ENCODE peak calls at places on chromosomes 12 and 14, in seven cellular contexts. One of them, this sample, is unnamed.

GRCh38 chr14:23612802-23613201 is 23.4 kb upstream of the DHRS2 start:
- DNase-seq in CD8-positive, alpha-beta memory T cell: no peak
- DNase-seq in sigmoid colon: no peak
- DNase-seq in H9: no peak
- DNase-seq in left ventricle myocardium superior: no peak
- DNase-seq in T47D: no peak
- DNase-seq in kidney tubule cell: no peak
- DNase-seq in this sample: no peak

GRCh38 chr12:76029982-76030377 is 1.6 kb downstream of the PHLDA1 start:
- DNase-seq in CD8-positive, alpha-beta memory T cell: no peak
- DNase-seq in sigmoid colon: no peak
- DNase-seq in H9: no peak
- DNase-seq in left ventricle myocardium superior: no peak
- DNase-seq in T47D: peak; percentile 68
- DNase-seq in kidney tubule cell: peak; percentile 68
- DNase-seq in this sample: no peak

GRCh38 chr12:40963761-40964160 is 224.4 kb upstream of the PDZRN4 start:
- DNase-seq in CD8-positive, alpha-beta memory T cell: no peak
- DNase-seq in sigmoid colon: no peak
- DNase-seq in H9: no peak
- DNase-seq in left ventricle myocardium superior: no peak
- DNase-seq in T47D: peak; percentile 18
- DNase-seq in kidney tubule cell: no peak
- DNase-seq in this sample: no peak

GRCh38 chr12:99004799-99005474 is 359.8 kb downstream of the APAF1 start:
- DNase-seq in CD8-positive, alpha-beta memory T cell: no peak
- DNase-seq in sigmoid colon: no peak
- DNase-seq in H9: no peak
- DNase-seq in left ventricle myocardium superior: no peak
- DNase-seq in T47D: no peak
- DNase-seq in kidney tubule cell: no peak
- DNase-seq in this sample: no peak

GRCh38 chr14:72420749-72421452 is 473.0 kb downstream of the DPF3 start:
- DNase-seq in CD8-positive, alpha-beta memory T cell: peak; percentile 29
- DNase-seq in sigmoid colon: peak; percentile 78
- DNase-seq in H9: peak; percentile 83
- DNase-seq in left ventricle myocardium superior: peak; percentile 81
- DNase-seq in T47D: peak; percentile 87
- DNase-seq in kidney tubule cell: peak; percentile 70
- DNase-seq in this sample: peak; percentile 22

GRCh38 chr12:92034858-92035401 is 110.7 kb downstream of the BTG1 start:
- DNase-seq in CD8-positive, alpha-beta memory T cell: peak; percentile 57
- DNase-seq in sigmoid colon: peak; percentile 79
- DNase-seq in H9: no peak
- DNase-seq in left ventricle myocardium superior: peak; percentile 61
- DNase-seq in T47D: peak; percentile 54
- DNase-seq in kidney tubule cell: peak; percentile 77
- DNase-seq in this sample: no peak

GRCh38 chr12:76470028-76470939 is 89.3 kb downstream of the OSBPL8 start:
- DNase-seq in CD8-positive, alpha-beta memory T cell: no peak
- DNase-seq in sigmoid colon: no peak
- DNase-seq in H9: no peak
- DNase-seq in left ventricle myocardium superior: no peak
- DNase-seq in T47D: no peak
- DNase-seq in kidney tubule cell: peak; percentile 84
- DNase-seq in this sample: peak; percentile 76

GRCh38 chr14:64673748-64674147 is 30.5 kb upstream of the PLEKHG3 start:
- DNase-seq in CD8-positive, alpha-beta memory T cell: peak; percentile 73
- DNase-seq in sigmoid colon: no peak
- DNase-seq in H9: no peak
- DNase-seq in left ventricle myocardium superior: no peak
- DNase-seq in T47D: no peak
- DNase-seq in kidney tubule cell: peak; percentile 66
- DNase-seq in this sample: no peak

GRCh38 chr12:109770861-109771670 is 57.4 kb downstream of the FAM222A start:
- DNase-seq in CD8-positive, alpha-beta memory T cell: no peak
- DNase-seq in sigmoid colon: peak; percentile 57
- DNase-seq in H9: peak; percentile 23
- DNase-seq in left ventricle myocardium superior: no peak
- DNase-seq in T47D: no peak
- DNase-seq in kidney tubule cell: no peak
- DNase-seq in this sample: no peak

GRCh38 chr14:93084866-93085857 is 30.6 kb downstream of the ITPK1 start:
- DNase-seq in CD8-positive, alpha-beta memory T cell: no peak
- DNase-seq in sigmoid colon: no peak
- DNase-seq in H9: no peak
- DNase-seq in left ventricle myocardium superior: no peak
- DNase-seq in T47D: peak; percentile 70
- DNase-seq in kidney tubule cell: no peak
- DNase-seq in this sample: no peak

GRCh38 chr12:116539905-116540482 is 19.2 kb upstream of the MAP1LC3B2 start:
- DNase-seq in CD8-positive, alpha-beta memory T cell: no peak
- DNase-seq in sigmoid colon: peak; percentile 81
- DNase-seq in H9: peak; percentile 62
- DNase-seq in left ventricle myocardium superior: peak; percentile 59
- DNase-seq in T47D: peak; percentile 86
- DNase-seq in kidney tubule cell: peak; percentile 66
- DNase-seq in this sample: no peak

GRCh38 chr12:107622005-107622404 is 63.6 kb upstream of the PWP1 start:
- DNase-seq in CD8-positive, alpha-beta memory T cell: no peak
- DNase-seq in sigmoid colon: no peak
- DNase-seq in H9: peak; percentile 76
- DNase-seq in left ventricle myocardium superior: no peak
- DNase-seq in T47D: peak; percentile 29
- DNase-seq in kidney tubule cell: peak; percentile 44
- DNase-seq in this sample: no peak

GRCh38 chr12:47987411-47988072 is 16.7 kb downstream of the COL2A1 start:
- DNase-seq in CD8-positive, alpha-beta memory T cell: no peak
- DNase-seq in sigmoid colon: peak; percentile 52
- DNase-seq in H9: no peak
- DNase-seq in left ventricle myocardium superior: no peak
- DNase-seq in T47D: no peak
- DNase-seq in kidney tubule cell: peak; percentile 18
- DNase-seq in this sample: no peak

GRCh38 chr14:92471919-92472318 is 41.7 kb upstream of the RIN3 start:
- DNase-seq in CD8-positive, alpha-beta memory T cell: no peak
- DNase-seq in sigmoid colon: no peak
- DNase-seq in H9: peak; percentile 75
- DNase-seq in left ventricle myocardium superior: no peak
- DNase-seq in T47D: no peak
- DNase-seq in kidney tubule cell: peak; percentile 90
- DNase-seq in this sample: peak; percentile 4

GRCh38 chr12:89138048-89138852 is 214.1 kb downstream of the DUSP6 start:
- DNase-seq in CD8-positive, alpha-beta memory T cell: no peak
- DNase-seq in sigmoid colon: no peak
- DNase-seq in H9: no peak
- DNase-seq in left ventricle myocardium superior: no peak
- DNase-seq in T47D: no peak
- DNase-seq in kidney tubule cell: peak; percentile 26
- DNase-seq in this sample: no peak

GRCh38 chr12:57210461-57210860 is 6.1 kb upstream of the NXPH4 start:
- DNase-seq in CD8-positive, alpha-beta memory T cell: no peak
- DNase-seq in sigmoid colon: no peak
- DNase-seq in H9: no peak
- DNase-seq in left ventricle myocardium superior: no peak
- DNase-seq in T47D: no peak
- DNase-seq in kidney tubule cell: no peak
- DNase-seq in this sample: no peak

GRCh38 chr14:69571879-69572633 is 2.6 kb downstream of the CCDC177 start:
- DNase-seq in CD8-positive, alpha-beta memory T cell: no peak
- DNase-seq in sigmoid colon: no peak
- DNase-seq in H9: peak; percentile 75
- DNase-seq in left ventricle myocardium superior: peak; percentile 56
- DNase-seq in T47D: peak; percentile 26
- DNase-seq in kidney tubule cell: peak; percentile 52
- DNase-seq in this sample: peak; percentile 20

GRCh38 chr14:61296707-61297502 is 15.8 kb upstream of the TMEM30B start:
- DNase-seq in CD8-positive, alpha-beta memory T cell: peak; percentile 45
- DNase-seq in sigmoid colon: no peak
- DNase-seq in H9: no peak
- DNase-seq in left ventricle myocardium superior: no peak
- DNase-seq in T47D: peak; percentile 70
- DNase-seq in kidney tubule cell: peak; percentile 47
- DNase-seq in this sample: peak; percentile 20

GRCh38 chr14:24674204-24674970 is 40.4 kb upstream of the GZMB start:
- DNase-seq in CD8-positive, alpha-beta memory T cell: peak; percentile 51
- DNase-seq in sigmoid colon: no peak
- DNase-seq in H9: no peak
- DNase-seq in left ventricle myocardium superior: no peak
- DNase-seq in T47D: no peak
- DNase-seq in kidney tubule cell: no peak
- DNase-seq in this sample: no peak

GRCh38 chr12:125137776-125138344 is 72.6 kb downstream of the AACS start:
- DNase-seq in CD8-positive, alpha-beta memory T cell: no peak
- DNase-seq in sigmoid colon: no peak
- DNase-seq in H9: no peak
- DNase-seq in left ventricle myocardium superior: no peak
- DNase-seq in T47D: no peak
- DNase-seq in kidney tubule cell: no peak
- DNase-seq in this sample: no peak

GRCh38 chr14:92625213-92625612 is 111.6 kb downstream of the RIN3 start:
- DNase-seq in CD8-positive, alpha-beta memory T cell: no peak
- DNase-seq in sigmoid colon: no peak
- DNase-seq in H9: no peak
- DNase-seq in left ventricle myocardium superior: no peak
- DNase-seq in T47D: no peak
- DNase-seq in kidney tubule cell: peak; percentile 92
- DNase-seq in this sample: peak; percentile 57

GRCh38 chr12:52434096-52434733 is at the start of gene KRT75:
- DNase-seq in CD8-positive, alpha-beta memory T cell: no peak
- DNase-seq in sigmoid colon: no peak
- DNase-seq in H9: peak; percentile 24
- DNase-seq in left ventricle myocardium superior: no peak
- DNase-seq in T47D: no peak
- DNase-seq in kidney tubule cell: no peak
- DNase-seq in this sample: no peak

GRCh38 chr12:51322452-51322851 is 1.5 kb downstream of the BIN2 start:
- DNase-seq in CD8-positive, alpha-beta memory T cell: no peak
- DNase-seq in sigmoid colon: no peak
- DNase-seq in H9: no peak
- DNase-seq in left ventricle myocardium superior: no peak
- DNase-seq in T47D: no peak
- DNase-seq in kidney tubule cell: no peak
- DNase-seq in this sample: no peak

GRCh38 chr12:57518176-57518919 is 2.0 kb downstream of the DDIT3 start:
- DNase-seq in CD8-positive, alpha-beta memory T cell: no peak
- DNase-seq in sigmoid colon: no peak
- DNase-seq in H9: no peak
- DNase-seq in left ventricle myocardium superior: no peak
- DNase-seq in T47D: no peak
- DNase-seq in kidney tubule cell: no peak
- DNase-seq in this sample: no peak

GRCh38 chr12:93804392-93805179 is 127.4 kb downstream of the CRADD start:
- DNase-seq in CD8-positive, alpha-beta memory T cell: no peak
- DNase-seq in sigmoid colon: no peak
- DNase-seq in H9: no peak
- DNase-seq in left ventricle myocardium superior: no peak
- DNase-seq in T47D: no peak
- DNase-seq in kidney tubule cell: peak; percentile 81
- DNase-seq in this sample: no peak

GRCh38 chr12:119911147-119911546 is 34.0 kb upstream of the CIT start:
- DNase-seq in CD8-positive, alpha-beta memory T cell: no peak
- DNase-seq in sigmoid colon: no peak
- DNase-seq in H9: no peak
- DNase-seq in left ventricle myocardium superior: no peak
- DNase-seq in T47D: no peak
- DNase-seq in kidney tubule cell: peak; percentile 13
- DNase-seq in this sample: no peak

GRCh38 chr12:124847675-124848074 is 16.0 kb downstream of the SCARB1 start:
- DNase-seq in CD8-positive, alpha-beta memory T cell: no peak
- DNase-seq in sigmoid colon: no peak
- DNase-seq in H9: no peak
- DNase-seq in left ventricle myocardium superior: no peak
- DNase-seq in T47D: no peak
- DNase-seq in kidney tubule cell: peak; percentile 20
- DNase-seq in this sample: no peak

GRCh38 chr14:106094654-106095189 is 568.3 kb downstream of the TMEM121 start:
- DNase-seq in CD8-positive, alpha-beta memory T cell: peak; percentile 11
- DNase-seq in sigmoid colon: no peak
- DNase-seq in H9: no peak
- DNase-seq in left ventricle myocardium superior: no peak
- DNase-seq in T47D: no peak
- DNase-seq in kidney tubule cell: peak; percentile 42
- DNase-seq in this sample: no peak

GRCh38 chr12:48826209-48826855 is 8.0 kb downstream of the CACNB3 start:
- DNase-seq in CD8-positive, alpha-beta memory T cell: no peak
- DNase-seq in sigmoid colon: no peak
- DNase-seq in H9: no peak
- DNase-seq in left ventricle myocardium superior: no peak
- DNase-seq in T47D: peak; percentile 38
- DNase-seq in kidney tubule cell: peak; percentile 75
- DNase-seq in this sample: no peak

GRCh38 chr14:33386140-33386539 is 447.5 kb downstream of the NPAS3 start:
- DNase-seq in CD8-positive, alpha-beta memory T cell: no peak
- DNase-seq in sigmoid colon: no peak
- DNase-seq in H9: no peak
- DNase-seq in left ventricle myocardium superior: no peak
- DNase-seq in T47D: no peak
- DNase-seq in kidney tubule cell: no peak
- DNase-seq in this sample: no peak

GRCh38 chr14:56972948-56973347 is 162.7 kb upstream of the OTX2 start:
- DNase-seq in CD8-positive, alpha-beta memory T cell: no peak
- DNase-seq in sigmoid colon: no peak
- DNase-seq in H9: no peak
- DNase-seq in left ventricle myocardium superior: no peak
- DNase-seq in T47D: no peak
- DNase-seq in kidney tubule cell: no peak
- DNase-seq in this sample: no peak

GRCh38 chr12:29164477-29165163 is 15.5 kb downstream of the FAR2 start:
- DNase-seq in CD8-positive, alpha-beta memory T cell: no peak
- DNase-seq in sigmoid colon: no peak
- DNase-seq in H9: no peak
- DNase-seq in left ventricle myocardium superior: no peak
- DNase-seq in T47D: no peak
- DNase-seq in kidney tubule cell: peak; percentile 74
- DNase-seq in this sample: no peak

GRCh38 chr14:77601846-77602609 is 14.4 kb downstream of the SPTLC2 start:
- DNase-seq in CD8-positive, alpha-beta memory T cell: no peak
- DNase-seq in sigmoid colon: no peak
- DNase-seq in H9: no peak
- DNase-seq in left ventricle myocardium superior: no peak
- DNase-seq in T47D: peak; percentile 52
- DNase-seq in kidney tubule cell: peak; percentile 75
- DNase-seq in this sample: no peak

GRCh38 chr14:97273540-97273939 is 476.4 kb downstream of the VRK1 start:
- DNase-seq in CD8-positive, alpha-beta memory T cell: no peak
- DNase-seq in sigmoid colon: no peak
- DNase-seq in H9: no peak
- DNase-seq in left ventricle myocardium superior: no peak
- DNase-seq in T47D: no peak
- DNase-seq in kidney tubule cell: no peak
- DNase-seq in this sample: no peak

GRCh38 chr12:97386133-97386581 is 76.4 kb upstream of the RMST start:
- DNase-seq in CD8-positive, alpha-beta memory T cell: no peak
- DNase-seq in sigmoid colon: no peak
- DNase-seq in H9: no peak
- DNase-seq in left ventricle myocardium superior: no peak
- DNase-seq in T47D: peak; percentile 9
- DNase-seq in kidney tubule cell: peak; percentile 89
- DNase-seq in this sample: no peak